ENCODE peak calls at places on chromosome 15, in six cellular contexts. G is coronary artery, R is HepG2, Y is neuronal stem cell, B is neural progenitor cell, P is breast epithelium. L is an unnamed sample.
A peak's percentile ranks its signal among the peaks of the same experiment; 100 is the strongest.

GRCh38 chr15:65824031-65824743 is 32.1 kb upstream of the DENND4A start:
- DNase-seq in G (no peak), R (peak; percentile 81), Y (peak; percentile 39), B (peak; percentile 67), P (no peak), L (peak; percentile 72)

GRCh38 chr15:69748700-69749099 is 296.1 kb downstream of the RPLP1 start:
- DNase-seq in G (no peak), R (no peak), Y (no peak), B (no peak), P (no peak), L (no peak)

GRCh38 chr15:61840090-61840489 is 220.2 kb downstream of the VPS13C start:
- DNase-seq in G (no peak), R (no peak), Y (no peak), B (no peak), P (no peak), L (no peak)

GRCh38 chr15:89810837-89811236 is 3.8 kb downstream of the ANPEP start:
- DNase-seq in G (no peak), R (no peak), Y (no peak), B (no peak), P (no peak), L (no peak)

GRCh38 chr15:84979651-84980050 is 2.0 kb upstream of the PDE8A start:
- DNase-seq in G (no peak), R (no peak), Y (no peak), B (peak; percentile 45), P (no peak), L (no peak)

GRCh38 chr15:69224383-69224782 is 63.9 kb downstream of the GLCE start:
- DNase-seq in G (no peak), R (peak; percentile 94), Y (no peak), B (peak; percentile 8), P (no peak), L (no peak)

GRCh38 chr15:71729319-71729718 is 81.0 kb upstream of the NR2E3 start:
- DNase-seq in G (no peak), R (no peak), Y (no peak), B (no peak), P (no peak), L (no peak)

GRCh38 chr15:34769711-34770110 is 14.9 kb upstream of the GJD2 start:
- DNase-seq in G (no peak), R (no peak), Y (no peak), B (no peak), P (no peak), L (no peak)

GRCh38 chr15:61517776-61518175 is 288.7 kb upstream of the RORA start:
- DNase-seq in G (no peak), R (no peak), Y (no peak), B (no peak), P (no peak), L (no peak)

GRCh38 chr15:89495638-89496145 is 691 bp downstream of the RHCG start:
- DNase-seq in G (no peak), R (no peak), Y (no peak), B (no peak), P (no peak), L (no peak)

GRCh38 chr15:63022181-63022580 is 20.4 kb upstream of the TPM1 start:
- DNase-seq in G (peak; percentile 40), R (no peak), Y (no peak), B (no peak), P (no peak), L (no peak)

GRCh38 chr15:63021031-63021430 is 21.5 kb upstream of the TPM1 start:
- DNase-seq in G (no peak), R (no peak), Y (no peak), B (no peak), P (no peak), L (no peak)

GRCh38 chr15:63020128-63020527 is 22.4 kb upstream of the TPM1 start:
- DNase-seq in G (no peak), R (no peak), Y (no peak), B (no peak), P (no peak), L (no peak)

GRCh38 chr15:63018639-63019038 is 23.9 kb upstream of the TPM1 start:
- DNase-seq in G (peak; percentile 46), R (no peak), Y (no peak), B (no peak), P (no peak), L (no peak)

GRCh38 chr15:63019539-63020109 is 22.9 kb upstream of the TPM1 start:
- DNase-seq in G (peak; percentile 57), R (peak; percentile 50), Y (no peak), B (peak; percentile 73), P (peak; percentile 82), L (no peak)
- H3K27ac ChIP-seq in G (no peak overlapping the region), R (no peak overlapping the region), Y (no peak overlapping the region), B (no peak overlapping the region), P (peak overlapping the region; percentile 87), L (no peak overlapping the region)

DNA sequence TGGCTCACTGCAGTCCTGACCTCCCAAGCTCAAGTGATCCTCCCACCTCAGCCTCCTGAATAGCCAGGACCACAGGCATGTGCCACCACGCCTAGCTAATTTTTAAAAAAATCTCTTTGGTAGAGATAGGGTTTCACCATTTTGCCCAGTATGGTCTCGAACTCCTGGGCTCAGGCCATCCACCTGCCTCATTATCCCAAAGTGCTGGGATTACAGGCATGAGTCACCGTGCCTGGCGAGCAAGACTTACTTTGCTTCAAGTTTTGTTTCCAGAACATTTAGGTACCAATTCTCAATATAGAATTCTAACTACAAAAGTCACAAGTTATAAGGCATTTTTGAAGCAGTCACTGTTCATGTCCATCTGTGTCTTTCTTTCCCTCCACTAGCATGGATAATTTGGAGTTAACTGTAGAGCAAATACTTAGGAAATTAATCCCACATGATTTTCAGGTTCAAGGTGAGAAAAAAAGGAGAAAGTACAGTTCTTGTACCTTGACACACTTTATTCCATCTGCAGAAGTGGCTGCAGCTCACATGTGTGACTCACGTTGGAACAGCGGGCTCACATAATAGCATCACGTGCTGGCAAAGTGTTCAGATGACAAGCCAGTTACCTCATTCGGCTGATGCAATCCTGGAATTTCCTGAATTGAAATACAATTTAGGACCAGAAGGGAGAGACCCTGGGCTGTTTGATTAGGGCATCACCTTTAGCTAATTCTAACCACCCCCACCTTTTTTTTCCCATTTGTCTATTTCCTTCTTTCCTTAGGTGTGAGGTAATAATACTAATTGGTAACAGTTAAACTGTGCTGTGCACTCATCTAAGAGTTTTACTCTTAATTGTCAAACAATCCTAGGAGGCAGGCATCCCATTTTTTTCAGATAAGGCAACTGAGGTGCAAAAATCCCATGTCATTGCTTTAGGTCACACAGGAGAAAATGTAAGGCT is 46.9 kb upstream of the NEDD4 start:
- DNase-seq in G (no peak), R (peak; percentile 80), Y (peak; percentile 14), B (peak; percentile 20), P (no peak), L (peak; percentile 79)
- H3K27ac ChIP-seq in G (no peak overlapping the region), R (peak overlapping the region; percentile 46), Y (peak overlapping the region; percentile 1), B (no peak overlapping the region), P (peak overlapping the region; percentile 1), L (peak overlapping the region; percentile 6)

GRCh38 chr15:66908503-66909095 is 156.8 kb upstream of the SMAD3 start:
- DNase-seq in G (peak; percentile 54), R (no peak), Y (no peak), B (no peak), P (no peak), L (no peak)
- H3K27ac ChIP-seq in G (peak overlapping the region; percentile 30), R (no peak overlapping the region), Y (no peak overlapping the region), B (no peak overlapping the region), P (no peak overlapping the region), L (no peak overlapping the region)

GRCh38 chr15:51129513-51130197 is 34.9 kb upstream of the TNFAIP8L3 start:
- DNase-seq in G (no peak), R (no peak), Y (no peak), B (no peak), P (no peak), L (no peak)

GRCh38 chr15:51130344-51130743 is 35.6 kb upstream of the TNFAIP8L3 start:
- DNase-seq in G (no peak), R (no peak), Y (no peak), B (no peak), P (no peak), L (no peak)

GRCh38 chr15:51132384-51133139 is 37.9 kb upstream of the TNFAIP8L3 start:
- DNase-seq in G (no peak), R (peak; percentile 28), Y (peak; percentile 35), B (peak; percentile 61), P (no peak), L (peak; percentile 67)

GRCh38 chr15:51133140-51133630 is 38.5 kb upstream of the TNFAIP8L3 start:
- DNase-seq in G (no peak), R (no peak), Y (no peak), B (no peak), P (no peak), L (no peak)

GRCh38 chr15:51131596-51132290 is 37.0 kb upstream of the TNFAIP8L3 start:
- DNase-seq in G (no peak), R (peak; percentile 25), Y (no peak), B (no peak), P (no peak), L (no peak)
- H3K27ac ChIP-seq in G (no peak overlapping the region), R (no peak overlapping the region), Y (no peak overlapping the region), B (no peak overlapping the region), P (no peak overlapping the region), L (no peak overlapping the region)

GRCh38 chr15:52098328-52098727 is 14.2 kb downstream of the BCL2L10 start:
- DNase-seq in G (no peak), R (no peak), Y (no peak), B (no peak), P (no peak), L (no peak)

GRCh38 chr15:52095597-52096262 is 16.8 kb downstream of the BCL2L10 start:
- DNase-seq in G (no peak), R (no peak), Y (no peak), B (no peak), P (no peak), L (no peak)

GRCh38 chr15:52094811-52095584 is 17.6 kb downstream of the BCL2L10 start:
- DNase-seq in G (no peak), R (no peak), Y (no peak), B (no peak), P (no peak), L (no peak)

GRCh38 chr15:52099654-52100272 is 12.8 kb downstream of the BCL2L10 start:
- DNase-seq in G (no peak), R (no peak), Y (no peak), B (no peak), P (no peak), L (no peak)

GRCh38 chr15:52097176-52097575 is 15.4 kb downstream of the BCL2L10 start:
- DNase-seq in G (no peak), R (no peak), Y (no peak), B (no peak), P (no peak), L (no peak)
- H3K27ac ChIP-seq in G (no peak overlapping the region), R (no peak overlapping the region), Y (no peak overlapping the region), B (no peak overlapping the region), P (no peak overlapping the region), L (no peak overlapping the region)

DNA sequence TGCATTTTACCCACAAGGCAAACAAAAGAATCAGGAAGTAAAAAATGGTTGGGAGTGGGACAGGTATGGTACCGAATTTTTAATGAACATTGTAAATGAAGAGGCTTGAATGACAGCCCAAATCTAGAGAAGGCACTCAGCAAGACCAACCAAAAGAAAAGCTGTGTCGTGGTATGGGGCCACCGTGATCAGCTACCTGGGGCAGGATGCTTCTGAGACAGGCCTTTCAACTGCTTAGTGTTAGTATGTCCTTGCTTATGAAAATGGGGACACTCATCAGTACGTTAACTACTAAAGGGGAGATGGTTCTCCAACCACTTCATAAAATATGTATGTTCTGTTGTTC is 228.7 kb upstream of the ST8SIA2 start:
- DNase-seq in G (no peak), R (no peak), Y (no peak), B (no peak), P (no peak), L (no peak)
- H3K27ac ChIP-seq in G (no peak overlapping the region), R (peak overlapping the region; percentile 86), Y (no peak overlapping the region), B (no peak overlapping the region), P (no peak overlapping the region), L (no peak overlapping the region)

L was measured in right atrium auricular region.